ENCODE peak calls at places on chromosomes 7 and 10, in ten cellular contexts. Q is H7; H is stomach; D is stimulated activated CD4-positive, alpha-beta T cell treated with anti-CD3 and anti-CD28 coated beads, Interleukin-4, amount 100 ng/mL, for 24 hours; M is NCI-H1092; B is GF-D8; E is iris pigment epithelial cell; U is AG10803; Z is T-helper 2 cell; S is T-cell. R is an unnamed sample.

GRCh38 chr10:44306147-44306710 is 78.7 kb downstream of the CXCL12 start:
- DNase-seq in Q (no peak), H (no peak), D (no peak), M (no peak), B (no peak), E (peak), U (peak), Z (no peak), S (no peak), R (no peak)

GRCh38 chr7:27453702-27454405 is 208.8 kb downstream of the HIBADH start:
- DNase-seq in Q (no peak), H (no peak), D (no peak), M (no peak), B (no peak), E (peak), U (peak), Z (no peak), S (no peak), R (no peak)

GRCh38 chr10:84837041-84837766 is 508.8 kb downstream of the CCSER2 start:
- DNase-seq in Q (no peak), H (no peak), D (no peak), M (peak), B (no peak), E (no peak), U (no peak), Z (no peak), S (no peak), R (no peak)

GRCh38 chr7:73976761-73977625 is 51.0 kb upstream of the ELN start:
- DNase-seq in Q (peak), H (no peak), D (no peak), M (no peak), B (no peak), E (no peak), U (peak), Z (no peak), S (no peak), R (peak)

GRCh38 chr7:70285176-70285575 is 686.9 kb downstream of the AUTS2 start:
- DNase-seq in Q (no peak), H (no peak), D (no peak), M (no peak), B (no peak), E (no peak), U (peak), Z (no peak), S (no peak), R (no peak)

GRCh38 chr7:69619619-69620018 is 21.3 kb downstream of the AUTS2 start:
- DNase-seq in Q (no peak), H (no peak), D (no peak), M (no peak), B (no peak), E (no peak), U (no peak), Z (no peak), S (no peak), R (no peak)

GRCh38 chr10:120761951-120762350 is 89.2 kb upstream of the WDR11 start:
- DNase-seq in Q (no peak), H (no peak), D (no peak), M (no peak), B (no peak), E (no peak), U (no peak), Z (no peak), S (no peak), R (no peak)

GRCh38 chr7:155466814-155467675 is 9.1 kb downstream of the EN2 start:
- DNase-seq in Q (peak), H (no peak), D (peak), M (peak), B (no peak), E (no peak), U (no peak), Z (no peak), S (peak), R (no peak)

GRCh38 chr10:49298666-49298989 is 342 bp upstream of the C10orf71 start:
- DNase-seq in Q (peak), H (no peak), D (no peak), M (no peak), B (no peak), E (no peak), U (peak), Z (no peak), S (no peak), R (no peak)

R was measured in colonic mucosa.